ENCODE peak calls at places on chromosomes 5 and 9, in six cellular contexts. O is GM12891, U is K562, E is GM12878, K is HepG2, L is H1. V is an unnamed sample.

GRCh38 chr9:22036866-22037626 is 27.9 kb upstream of the CDKN2B start:
- DNase-seq in O (no peak), U (no peak), E (no peak), K (no peak), L (no peak), V (no peak)

GRCh38 chr5:111070272-111071134 is 1.0 kb upstream of the TSLP start:
- DNase-seq in O (no peak), U (no peak), E (no peak), K (no peak), L (no peak), V (no peak)

GRCh38 chr5:38445374-38446028 is 110.9 kb downstream of the LIFR start:
- DNase-seq in O (no peak), U (peak; percentile 23), E (no peak), K (no peak), L (no peak), V (no peak)

GRCh38 chr5:146909496-146910068 is 31.0 kb upstream of the PPP2R2B start:
- DNase-seq in O (no peak), U (no peak), E (no peak), K (no peak), L (no peak), V (no peak)

GRCh38 chr5:112381521-112381920 is 37.6 kb downstream of the EPB41L4A start:
- DNase-seq in O (no peak), U (no peak), E (no peak), K (no peak), L (no peak), V (no peak)

GRCh38 chr9:114275246-114275994 is 47.5 kb upstream of the ORM1 start:
- DNase-seq in O (no peak), U (no peak), E (no peak), K (no peak), L (no peak), V (no peak)

GRCh38 chr5:32027717-32028321 is 146.3 kb downstream of the GOLPH3 start:
- DNase-seq in O (no peak), U (no peak), E (no peak), K (peak; percentile 39), L (no peak), V (no peak)

GRCh38 chr5:149886060-149886459 is 58.5 kb downstream of the PDE6A start:
- DNase-seq in O (no peak), U (no peak), E (no peak), K (no peak), L (no peak), V (no peak)

GRCh38 chr9:78900500-78900899 is 603.6 kb downstream of the PSAT1 start:
- DNase-seq in O (no peak), U (no peak), E (no peak), K (no peak), L (no peak), V (no peak)

GRCh38 chr9:131312822-131313770 is 23.6 kb downstream of the PLPP7 start:
- DNase-seq in O (no peak), U (peak; percentile 74), E (no peak), K (no peak), L (no peak), V (no peak)

GRCh38 chr5:134609232-134609851 is 23.3 kb downstream of the SAR1B start:
- DNase-seq in O (no peak), U (no peak), E (peak; percentile 41), K (no peak), L (no peak), V (no peak)

GRCh38 chr5:32522429-32523143 is 62.8 kb upstream of the SUB1 start:
- DNase-seq in O (no peak), U (no peak), E (no peak), K (no peak), L (no peak), V (no peak)

GRCh38 chr5:32210151-32210550 is 36.0 kb upstream of the GOLPH3 start:
- DNase-seq in O (no peak), U (no peak), E (no peak), K (no peak), L (no peak), V (no peak)

GRCh38 chr5:153491408-153491807 is 938 bp downstream of the GRIA1 start:
- DNase-seq in O (no peak), U (no peak), E (no peak), K (no peak), L (no peak), V (no peak)

GRCh38 chr9:92986175-92987110 is 39.1 kb downstream of the FGD3 start:
- DNase-seq in O (no peak), U (peak; percentile 59), E (no peak), K (no peak), L (no peak), V (no peak)

GRCh38 chr9:87034891-87035290 is 87.6 kb upstream of the GAS1 start:
- DNase-seq in O (no peak), U (no peak), E (no peak), K (no peak), L (no peak), V (no peak)

GRCh38 chr5:96220610-96221390 is 212.2 kb downstream of the PCSK1 start:
- DNase-seq in O (no peak), U (no peak), E (peak; percentile 25), K (no peak), L (no peak), V (no peak)

GRCh38 chr9:9174358-9174757 is 1374.8 kb upstream of the DMAC1 start:
- DNase-seq in O (no peak), U (no peak), E (no peak), K (no peak), L (no peak), V (no peak)

DNA sequence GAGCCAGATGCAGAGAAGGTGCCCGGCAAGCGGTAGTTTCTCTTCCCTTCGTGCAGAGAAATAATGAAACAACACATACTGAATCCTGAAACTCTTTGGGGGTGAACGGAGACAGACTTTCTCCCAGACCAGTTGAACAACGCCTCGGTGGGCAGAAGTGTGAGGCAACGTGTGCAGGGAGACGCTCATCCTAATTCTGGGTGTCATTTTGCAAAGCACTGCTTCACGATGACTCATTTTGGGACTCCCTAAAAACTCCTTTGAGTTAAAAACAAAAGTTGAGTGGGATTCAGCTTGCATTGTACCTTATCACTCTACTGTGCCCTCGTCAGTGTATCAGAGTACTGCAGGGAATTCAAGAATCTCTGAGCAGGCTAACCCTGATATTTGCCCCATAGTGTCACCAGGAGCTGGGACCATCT is 3.5 kb upstream of the NEK6 start:
- DNase-seq in O (peak; percentile 46), U (no peak), E (peak; percentile 96), K (no peak), L (no peak), V (peak; percentile 54)
- TF ChIP-seq TAF1 in O (no peak), U (no peak), E (peak; percentile 55), K (no peak), L (no peak), V (peak; percentile 30)

DNA sequence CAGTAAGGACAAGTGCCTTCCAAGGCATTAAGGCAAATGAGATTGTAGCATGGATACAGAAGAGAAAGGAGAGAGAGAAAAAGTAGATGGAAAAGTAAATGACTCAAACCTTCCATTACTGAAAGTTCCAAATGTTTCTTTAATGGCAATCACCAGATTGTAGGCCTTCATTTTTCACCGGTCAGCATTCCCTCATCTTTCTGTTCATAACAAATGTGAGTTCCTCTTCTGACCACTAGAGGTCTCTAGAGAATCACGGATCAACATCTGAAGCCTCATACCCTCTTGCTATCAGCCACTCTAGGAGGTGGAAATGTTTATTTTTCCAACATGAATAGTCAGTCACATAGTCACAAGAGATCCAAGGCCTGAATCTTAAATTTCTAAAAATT is 73.6 kb upstream of the RPS23 start:
- DNase-seq in O (peak; percentile 30), U (peak; percentile 76), E (no peak), K (peak; percentile 73), L (no peak), V (peak; percentile 23)
- TF ChIP-seq POLR2AphosphoS5 in O (no peak), U (no peak), E (no peak), K (no peak), L (no peak), V (no peak)

GRCh38 chr9:34665109-34665380 is 2.6 kb upstream of the CCL27 start:
- DNase-seq in O (no peak), U (no peak), E (no peak), K (no peak), L (no peak), V (no peak)
- TF ChIP-seq POLR2A in O (no peak), U (no peak), E (no peak), K (no peak), L (no peak), V (no peak)

GRCh38 chr5:132013711-132014110 is 2.3 kb upstream of the ACSL6 start:
- DNase-seq in O (no peak), U (no peak), E (no peak), K (no peak), L (no peak), V (no peak)

GRCh38 chr5:132010645-132011560 is 555 bp downstream of the ACSL6 start:
- DNase-seq in O (no peak), U (no peak), E (no peak), K (no peak), L (no peak), V (no peak)

GRCh38 chr5:132012385-132013005 is 1.0 kb upstream of the ACSL6 start:
- DNase-seq in O (no peak), U (peak; percentile 63), E (no peak), K (peak; percentile 51), L (no peak), V (no peak)

GRCh38 chr5:132011561-132012384 is at the start of gene ACSL6:
- DNase-seq in O (no peak), U (peak; percentile 56), E (no peak), K (no peak), L (no peak), V (no peak)

GRCh38 chr5:132013006-132013689 is 1.7 kb upstream of the ACSL6 start:
- DNase-seq in O (no peak), U (no peak), E (no peak), K (no peak), L (no peak), V (no peak)
- TF ChIP-seq TAF1 in O (no peak), U (no peak), E (no peak), K (no peak), L (no peak), V (no peak)

V was measured in GM12892.